ENCODE peak calls at places on chromosomes 16 and 17, in nine cellular contexts. T is stomach; Q is OCI-LY7; N is fibroblast of lung; F is heart left ventricle; R is heart right ventricle; M is CD4-positive, alpha-beta memory T cell; Y is IMR-90; C is psoas muscle. D is an unnamed sample.

GRCh38 chr17:77313831-77314230 is 173.1 kb downstream of the SEC14L1 start:
- DNase-seq in Q (no peak), Y (no peak), T (no peak), R (no peak), C (no peak), N (no peak), M (no peak), F (no peak), D (peak; percentile 31)

GRCh38 chr17:47810200-47810821 is 11.3 kb downstream of the OSBPL7 start:
- DNase-seq in C (no peak), Y (peak; percentile 87), R (no peak), T (peak; percentile 82), M (no peak), F (peak; percentile 19), N (peak; percentile 84), Q (no peak), D (no peak)

GRCh38 chr17:6893382-6894205 is 62.1 kb upstream of the TEKT1 start:
- DNase-seq in N (no peak), F (no peak), Y (no peak), C (no peak), R (no peak), M (no peak), Q (no peak), T (no peak), D (no peak)

GRCh38 chr16:80480664-80481063 is 60.1 kb upstream of the DYNLRB2 start:
- DNase-seq in M (no peak), F (no peak), R (no peak), Q (no peak), T (no peak), C (no peak), N (no peak), Y (no peak), D (no peak)

GRCh38 chr16:23666919-23667659 is 11.6 kb upstream of the PLK1 start:
- DNase-seq in C (no peak), T (no peak), R (no peak), N (no peak), Q (no peak), M (no peak), F (no peak), Y (no peak), D (no peak)

GRCh38 chr16:77402672-77403071 is 32.2 kb downstream of the ADAMTS18 start:
- DNase-seq in Q (no peak), C (no peak), M (no peak), R (no peak), F (no peak), Y (no peak), T (no peak), N (no peak), D (no peak)

GRCh38 chr16:72400257-72401078 is 228.5 kb upstream of the PMFBP1 start:
- DNase-seq in M (peak; percentile 1), Q (peak; percentile 60), F (no peak), C (no peak), T (no peak), N (peak; percentile 82), R (no peak), Y (peak; percentile 62), D (peak; percentile 54)

GRCh38 chr16:24876231-24876630 is 30.5 kb downstream of the SLC5A11 start:
- DNase-seq in R (no peak), T (no peak), Q (no peak), Y (no peak), N (no peak), C (no peak), M (no peak), F (no peak), D (peak; percentile 81)

GRCh38 chr17:82051776-82052637 is at the start of the genes GPS1 and RFNG:
- DNase-seq in F (peak; percentile 81), Y (peak; percentile 16), N (peak; percentile 39), R (peak; percentile 84), Q (peak; percentile 87), C (peak; percentile 83), M (peak; percentile 77), T (peak; percentile 82), D (peak; percentile 79)

GRCh38 chr16:70258065-70258464 is 6.3 kb upstream of the EXOSC6 start:
- DNase-seq in C (no peak), N (no peak), M (no peak), Q (no peak), Y (no peak), T (no peak), R (no peak), F (no peak), D (no peak)

GRCh38 chr16:70258946-70259345 is 7.2 kb upstream of the EXOSC6 start:
- DNase-seq in M (no peak), T (no peak), F (no peak), Y (no peak), C (no peak), R (no peak), N (no peak), Q (no peak), D (no peak)

GRCh38 chr16:70254965-70255286 is 3.2 kb upstream of the EXOSC6 start:
- DNase-seq in M (no peak), R (no peak), Y (no peak), Q (no peak), F (no peak), N (no peak), C (no peak), T (no peak), D (no peak)

GRCh38 chr16:70255584-70255983 is 3.8 kb upstream of the EXOSC6 start:
- DNase-seq in T (peak; percentile 48), Y (no peak), C (no peak), Q (no peak), N (no peak), F (no peak), M (no peak), R (no peak), D (no peak)

GRCh38 chr16:70257391-70257790 is 5.7 kb upstream of the EXOSC6 start:
- DNase-seq in Y (no peak), F (no peak), M (no peak), C (no peak), Q (no peak), R (no peak), T (no peak), N (no peak), D (no peak)
- H3K36me3 ChIP-seq in Y (peaks cover 84% of the 10 kb centered on the region), F (peaks cover 100% of the 10 kb centered on the region), M (peaks cover 54% of the 10 kb centered on the region), C (peaks cover 18% of the 10 kb centered on the region), Q (peaks cover 98% of the 10 kb centered on the region), R (peaks cover 13% of the 10 kb centered on the region), T (peaks cover 88% of the 10 kb centered on the region), N (peaks cover 43% of the 10 kb centered on the region), D (peaks cover 3% of the 10 kb centered on the region)

DNA sequence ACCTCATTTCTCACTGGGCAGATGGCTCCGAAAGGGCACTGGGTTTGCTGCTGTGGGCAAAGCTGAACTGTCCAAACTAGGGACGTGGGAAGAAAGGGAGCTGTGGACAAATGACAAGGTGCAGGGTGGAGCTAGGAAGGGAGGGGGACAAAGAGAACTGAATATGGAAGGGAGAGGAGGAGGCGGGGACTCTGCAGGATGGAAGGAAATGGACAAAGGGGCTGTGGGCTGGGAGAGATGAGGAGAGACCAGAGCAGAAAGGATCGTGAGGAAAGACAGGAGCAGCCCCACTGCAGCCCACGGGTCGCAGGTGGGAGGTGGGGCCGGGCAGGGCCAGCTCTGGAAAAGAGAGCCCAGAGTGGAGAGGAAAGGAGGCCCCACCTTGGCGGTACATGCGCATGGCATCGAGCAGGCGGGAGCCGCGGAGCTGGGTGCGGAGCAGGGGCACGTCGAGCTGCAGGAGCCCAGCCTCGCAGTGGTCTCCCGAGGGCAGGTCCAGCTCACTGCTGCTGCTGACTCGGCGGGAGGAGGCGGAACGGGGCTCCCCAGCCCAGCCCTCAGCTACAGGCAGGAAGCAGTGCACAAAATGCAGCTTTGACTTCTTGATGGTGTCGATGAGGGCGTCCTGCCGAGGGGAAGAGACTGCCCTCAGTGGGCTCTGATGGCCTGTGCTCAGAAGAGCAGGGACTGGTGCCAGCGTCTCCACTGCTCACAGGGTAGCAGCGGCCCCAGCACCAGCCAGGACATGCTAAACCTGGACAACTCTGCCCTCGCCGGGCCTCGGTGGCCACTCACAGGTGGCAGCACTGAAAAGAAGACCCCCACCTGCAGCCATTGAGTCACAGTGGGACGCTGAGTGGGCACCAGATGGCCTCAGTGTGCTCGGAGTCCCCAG is 66.8 kb downstream of the PIPOX start:
- DNase-seq in Q (no peak), N (no peak), R (no peak), M (no peak), Y (no peak), T (no peak), C (no peak), F (no peak), D (no peak)
- H3K36me3 ChIP-seq in Q (peaks cover 86% of the 10 kb centered on the region), N (peaks cover 20% of the 10 kb centered on the region), R (peaks cover 9% of the 10 kb centered on the region), M (peaks cover 84% of the 10 kb centered on the region), Y (peaks cover 56% of the 10 kb centered on the region), T (peaks cover 50% of the 10 kb centered on the region), C (peaks cover 11% of the 10 kb centered on the region), F (peaks cover 90% of the 10 kb centered on the region), D (no peaks in the 10 kb centered on the region)

GRCh38 chr17:29095439-29095838 is 52.5 kb downstream of the PIPOX start:
- DNase-seq in M (no peak), T (no peak), C (no peak), F (no peak), R (no peak), Q (no peak), Y (no peak), N (no peak), D (no peak)

GRCh38 chr17:29093090-29093871 is 50.3 kb downstream of the PIPOX start:
- DNase-seq in T (no peak), N (no peak), M (no peak), Q (no peak), F (no peak), R (no peak), C (no peak), Y (no peak), D (no peak)

GRCh38 chr17:29096094-29096493 is 53.2 kb downstream of the PIPOX start:
- DNase-seq in R (no peak), Q (no peak), M (no peak), C (no peak), T (no peak), F (no peak), N (no peak), Y (no peak), D (no peak)

GRCh38 chr17:29091591-29092291 is 48.8 kb downstream of the PIPOX start:
- DNase-seq in Q (no peak), C (no peak), R (no peak), F (no peak), M (no peak), T (no peak), N (no peak), Y (no peak), D (no peak)

DNA sequence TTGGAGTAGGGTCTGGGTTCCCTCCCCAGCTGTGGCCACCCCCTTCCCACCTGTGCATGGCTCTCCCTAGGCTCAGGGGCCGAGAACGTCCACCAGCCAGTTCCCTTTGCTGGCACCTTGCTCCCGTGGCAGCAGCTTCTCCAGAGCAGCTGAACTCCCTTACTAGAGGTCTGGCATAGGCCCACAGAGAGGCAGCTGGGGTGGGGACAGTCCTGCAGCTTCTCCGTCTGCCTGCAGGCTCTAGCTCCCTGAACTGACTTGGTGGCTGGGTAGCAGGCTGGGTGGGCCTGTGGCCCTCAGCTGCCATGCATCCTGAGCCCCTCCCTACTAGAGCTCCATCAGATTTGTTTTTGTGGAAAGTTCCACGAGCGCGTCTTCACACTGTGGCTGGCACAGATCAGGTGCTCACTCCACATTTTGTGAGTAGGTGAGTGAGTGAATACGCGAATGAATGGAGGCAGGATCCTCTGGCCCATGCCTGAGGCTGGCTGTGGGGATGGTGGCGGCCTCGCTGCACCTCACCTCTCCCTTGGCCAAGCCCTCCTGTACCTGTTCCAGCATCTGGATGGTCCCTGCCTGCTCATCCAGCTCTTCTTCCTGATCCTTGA is 51.3 kb downstream of the PIPOX start:
- DNase-seq in R (no peak), Y (no peak), Q (no peak), N (no peak), M (no peak), F (no peak), C (no peak), T (no peak), D (no peak)
- H3K36me3 ChIP-seq in R (peaks cover 18% of the 10 kb centered on the region), Y (peaks cover 87% of the 10 kb centered on the region), Q (peaks cover 91% of the 10 kb centered on the region), N (peaks cover 37% of the 10 kb centered on the region), M (peaks cover 100% of the 10 kb centered on the region), F (peaks cover 100% of the 10 kb centered on the region), C (peaks cover 21% of the 10 kb centered on the region), T (peaks cover 92% of the 10 kb centered on the region), D (no peaks in the 10 kb centered on the region)

GRCh38 chr17:2693561-2694380 is 17.8 kb downstream of the CLUH start:
- DNase-seq in N (no peak), Y (no peak), Q (no peak), M (no peak), R (no peak), T (no peak), C (no peak), F (peak; percentile 26), D (peak; percentile 45)
- H3K36me3 ChIP-seq in N (peaks cover 25% of the 10 kb centered on the region), Y (peaks cover 45% of the 10 kb centered on the region), Q (peaks cover 94% of the 10 kb centered on the region), M (peaks cover 5% of the 10 kb centered on the region), R (peaks cover 6% of the 10 kb centered on the region), T (peaks cover 82% of the 10 kb centered on the region), C (peaks cover 4% of the 10 kb centered on the region), F (peaks cover 88% of the 10 kb centered on the region), D (no peaks in the 10 kb centered on the region)

D was measured in Peyer's patch.